ENCODE peak calls at places on chromosomes 7 and 10, in five cellular contexts. E is HuH-7; N is HT1080; M is sciatic nerve; S is CD4-positive, CD25-positive, alpha-beta regulatory T cell. F is an unnamed sample.
A peak's percentile ranks its signal among the peaks of the same experiment; 100 is the strongest.

GRCh38 chr10:1199345-1199673 is 143.1 kb downstream of the WDR37 start:
- DNase-seq in E (no peak), N (no peak), M (peak; percentile 47), S (no peak), F (no peak)

GRCh38 chr10:21521910-21522533 is 3.5 kb downstream of the SKIDA1 start:
- DNase-seq in E (no peak), N (no peak), M (no peak), S (no peak), F (no peak)

GRCh38 chr10:73209705-73210104 is 37.4 kb downstream of the DNAJC9 start:
- DNase-seq in E (no peak), N (peak; percentile 77), M (no peak), S (no peak), F (no peak)

GRCh38 chr7:106170216-106170615 is 58.1 kb upstream of the SYPL1 start:
- DNase-seq in E (no peak), N (no peak), M (no peak), S (no peak), F (no peak)

GRCh38 chr7:124276005-124276606 is 243.2 kb upstream of the TMEM229A start:
- DNase-seq in E (peak; percentile 22), N (peak; percentile 80), M (no peak), S (no peak), F (no peak)

GRCh38 chr10:69278446-69278963 is at the start of gene HK1:
- DNase-seq in E (no peak), N (no peak), M (no peak), S (no peak), F (no peak)

GRCh38 chr7:43108255-43109011 is 4.0 kb upstream of the HECW1 start:
- DNase-seq in E (peak; percentile 71), N (peak; percentile 47), M (peak; percentile 80), S (no peak), F (no peak)

GRCh38 chr7:21548491-21548890 is 5.7 kb downstream of the DNAH11 start:
- DNase-seq in E (no peak), N (no peak), M (no peak), S (no peak), F (no peak)

GRCh38 chr7:101743241-101743994 is 74.0 kb upstream of the CUX1 start:
- DNase-seq in E (peak; percentile 75), N (peak; percentile 45), M (peak; percentile 76), S (peak; percentile 54), F (peak; percentile 77)

GRCh38 chr10:132539431-132539839 is 1.8 kb downstream of the INPP5A start:
- DNase-seq in E (no peak), N (no peak), M (peak; percentile 63), S (no peak), F (peak; percentile 88)

GRCh38 chr7:114048386-114049235 is 129.8 kb upstream of the PPP1R3A start:
- DNase-seq in E (peak; percentile 64), N (peak; percentile 62), M (no peak), S (no peak), F (no peak)

GRCh38 chr7:79176859-79177477 is 276.5 kb downstream of the MAGI2 start:
- DNase-seq in E (peak; percentile 0), N (peak; percentile 41), M (no peak), S (no peak), F (no peak)

GRCh38 chr7:131326576-131326975 is 1.1 kb upstream of the MKLN1 start:
- DNase-seq in E (peak; percentile 35), N (no peak), M (no peak), S (no peak), F (no peak)

GRCh38 chr10:21791276-21791675 is 212.3 kb downstream of the DNAJC1 start:
- DNase-seq in E (no peak), N (no peak), M (no peak), S (no peak), F (no peak)

GRCh38 chr10:47278720-47279119 is 21.3 kb upstream of the GDF10 start:
- DNase-seq in E (no peak), N (no peak), M (no peak), S (no peak), F (no peak)

GRCh38 chr7:71442492-71443196 is 310.7 kb downstream of the GALNT17 start:
- DNase-seq in E (no peak), N (no peak), M (no peak), S (no peak), F (no peak)

GRCh38 chr7:120645976-120646375 is 212.0 kb downstream of the TSPAN12 start:
- DNase-seq in E (no peak), N (no peak), M (no peak), S (no peak), F (no peak)

GRCh38 chr10:133461841-133462240 is 8.1 kb downstream of the SCART1 start:
- DNase-seq in E (no peak), N (no peak), M (no peak), S (no peak), F (no peak)

GRCh38 chr7:104772405-104772821 is 241.6 kb upstream of the KMT2E start:
- DNase-seq in E (no peak), N (no peak), M (no peak), S (no peak), F (no peak)

GRCh38 chr7:100563809-100564400 is 9.8 kb downstream of the SAP25 start:
- DNase-seq in E (peak; percentile 85), N (peak; percentile 61), M (peak; percentile 93), S (peak; percentile 67), F (peak; percentile 89)

GRCh38 chr10:30348378-30348776 is 701 bp downstream of the MTPAP start:
- DNase-seq in E (no peak), N (no peak), M (no peak), S (no peak), F (no peak)

GRCh38 chr7:132130497-132130896 is 445.8 kb downstream of the PLXNA4 start:
- DNase-seq in E (no peak), N (peak; percentile 96), M (no peak), S (no peak), F (peak; percentile 33)

GRCh38 chr7:112056409-112056808 is 149.8 kb downstream of the DOCK4 start:
- DNase-seq in E (peak; percentile 40), N (no peak), M (no peak), S (no peak), F (no peak)

GRCh38 chr7:151481650-151482505 is 37.8 kb downstream of the RHEB start:
- DNase-seq in E (no peak), N (no peak), M (no peak), S (no peak), F (no peak)

GRCh38 chr10:69088801-69089501 is 1.0 kb downstream of the SRGN start:
- DNase-seq in E (no peak), N (peak; percentile 68), M (no peak), S (peak; percentile 52), F (no peak)

GRCh38 chr7:150335774-150336112 is 5.7 kb downstream of the RARRES2 start:
- DNase-seq in E (no peak), N (no peak), M (no peak), S (no peak), F (no peak)

GRCh38 chr7:39324134-39324760 is 242.0 kb upstream of the YAE1 start:
- DNase-seq in E (no peak), N (no peak), M (no peak), S (no peak), F (no peak)